ENCODE peak calls at places on chromosomes 3 and 15, in five cellular contexts. Z is colonic mucosa, Y is adrenal gland, M is heart left ventricle, L is cardiac muscle cell. N is an unnamed sample. For H3K4me1 and H3K36me3, the result is how much of the 10 kb centered on the place peaks cover.

GRCh38 chr3:40657623-40658022 is 132.9 kb downstream of the ZNF621 start:
- DNase-seq in Z (no peak), Y (no peak), M (no peak), L (no peak), N (no peak)

GRCh38 chr15:29344474-29344873 is 74.9 kb upstream of the NSMCE3 start:
- DNase-seq in Z (no peak), Y (no peak), M (no peak), L (no peak), N (no peak)

GRCh38 chr15:35130245-35130644 is 45.1 kb upstream of the NANOGP8 start:
- DNase-seq in Z (no peak), Y (no peak), M (no peak), L (no peak), N (no peak)

GRCh38 chr15:45084163-45084562 is 29.8 kb downstream of the DUOX2 start:
- DNase-seq in Z (no peak), Y (no peak), M (no peak), L (no peak), N (no peak)

GRCh38 chr15:63329567-63330350 is 51.9 kb downstream of the CA12 start:
- DNase-seq in Z (no peak), Y (no peak), M (no peak), L (no peak), N (no peak)

GRCh38 chr3:113783463-113783862 is 36.6 kb downstream of the ATP6V1A start:
- DNase-seq in Z (no peak), Y (no peak), M (no peak), L (no peak), N (no peak)

GRCh38 chr3:52225452-52226228 is at the start of gene TLR9:
- DNase-seq in Z (no peak), Y (no peak), M (no peak), L (no peak), N (no peak)

GRCh38 chr15:36407647-36408046 is 171.8 kb upstream of the CDIN1 start:
- DNase-seq in Z (no peak), Y (peak), M (no peak), L (no peak), N (no peak)

GRCh38 chr3:99199021-99199420 is 297.5 kb upstream of the DCBLD2 start:
- DNase-seq in Z (no peak), Y (no peak), M (no peak), L (no peak), N (no peak)

GRCh38 chr3:79236488-79236887 is 531.3 kb downstream of the ROBO1 start:
- DNase-seq in Z (no peak), Y (no peak), M (no peak), L (no peak), N (no peak)

GRCh38 chr15:99014803-99015676 is 7.4 kb upstream of the PGPEP1L start:
- DNase-seq in Z (peak), Y (peak), M (peak), L (peak), N (no peak)

GRCh38 chr3:135860761-135861160 is 104.8 kb upstream of the PPP2R3A start:
- DNase-seq in Z (no peak), Y (no peak), M (no peak), L (no peak), N (no peak)

GRCh38 chr3:9915252-9916141 is 1.4 kb upstream of the IL17RC start:
- DNase-seq in Z (peak), Y (peak), M (peak), L (peak), N (peak)

GRCh38 chr3:118912188-118912587 is 122.5 kb downstream of the IGSF11 start:
- DNase-seq in Z (no peak), Y (no peak), M (no peak), L (no peak), N (no peak)

GRCh38 chr3:126518779-126519177 is 1.2 kb upstream of the UROC1 start:
- DNase-seq in Z (no peak), Y (no peak), M (no peak), L (no peak), N (no peak)

GRCh38 chr15:71823801-71824200 is 13.4 kb downstream of the NR2E3 start:
- DNase-seq in Z (no peak), Y (no peak), M (no peak), L (no peak), N (no peak)

GRCh38 chr3:168088106-168088722 is 7.5 kb downstream of the GOLIM4 start:
- DNase-seq in Z (peak), Y (peak), M (no peak), L (peak), N (no peak)

GRCh38 chr3:8509961-8510360 is 8.3 kb downstream of the LMCD1 start:
- DNase-seq in Z (no peak), Y (peak), M (no peak), L (no peak), N (no peak)

GRCh38 chr3:44476181-44476599 is 1.3 kb downstream of the ZNF445 start:
- DNase-seq in Z (no peak), Y (no peak), M (no peak), L (no peak), N (no peak)

GRCh38 chr3:157918402-157918801 is 187.8 kb downstream of the SHOX2 start:
- DNase-seq in Z (no peak), Y (no peak), M (no peak), L (no peak), N (no peak)

GRCh38 chr3:47261301-47261700 is 21.3 kb downstream of the KIF9 start:
- DNase-seq in Z (no peak), Y (no peak), M (no peak), L (no peak), N (no peak)

GRCh38 chr3:159882784-159883779 is 105.6 kb upstream of the IL12A start:
- DNase-seq in Z (no peak), Y (peak), M (no peak), L (peak), N (no peak)

GRCh38 chr3:118059096-118059495 is 975.5 kb downstream of the IGSF11 start:
- DNase-seq in Z (no peak), Y (no peak), M (no peak), L (no peak), N (no peak)

GRCh38 chr3:100075163-100075562 is 39.1 kb downstream of the FILIP1L start:
- DNase-seq in Z (no peak), Y (no peak), M (no peak), L (no peak), N (no peak)

GRCh38 chr3:131630117-131630516 is 127.3 kb upstream of the MRPL3 start:
- DNase-seq in Z (no peak), Y (no peak), M (no peak), L (no peak), N (no peak)

GRCh38 chr3:52315977-52316764 is at the start of gene DNAH1:
- DNase-seq in Z (no peak), Y (no peak), M (peak), L (no peak), N (no peak)

GRCh38 chr15:78763796-78764241 is 47.4 kb downstream of the ADAMTS7 start:
- DNase-seq in Z (no peak), Y (no peak), M (peak), L (no peak), N (peak)

GRCh38 chr15:76345880-76346665 is 9.5 kb downstream of the ISL2 start:
- DNase-seq in Z (peak), Y (no peak), M (no peak), L (peak), N (no peak)

GRCh38 chr3:105809204-105809893 is 59.5 kb downstream of the CBLB start:
- DNase-seq in Z (no peak), Y (no peak), M (no peak), L (no peak), N (no peak)

GRCh38 chr3:78924711-78925110 is 843.1 kb downstream of the ROBO1 start:
- DNase-seq in Z (no peak), Y (no peak), M (no peak), L (no peak), N (no peak)

GRCh38 chr3:149815318-149815717 is 2.3 kb downstream of the RNF13 start:
- DNase-seq in Z (no peak), Y (no peak), M (no peak), L (no peak), N (no peak)

GRCh38 chr3:147410518-147411234 is 1.5 kb downstream of the ZIC1 start:
- DNase-seq in Z (no peak), Y (no peak), M (no peak), L (no peak), N (no peak)

GRCh38 chr15:76974456-76975083 is 20.4 kb upstream of the PSTPIP1 start:
- DNase-seq in Z (no peak), Y (no peak), M (no peak), L (no peak), N (no peak)

GRCh38 chr3:159627634-159628033 is 361.0 kb upstream of the IL12A start:
- DNase-seq in Z (peak), Y (no peak), M (no peak), L (no peak), N (no peak)

GRCh38 chr3:193573403-193573802 is 18.7 kb upstream of the ATP13A4 start:
- DNase-seq in Z (no peak), Y (no peak), M (no peak), L (no peak), N (no peak)

GRCh38 chr3:69309810-69310209 is 76.1 kb downstream of the FRMD4B start:
- DNase-seq in Z (peak), Y (no peak), M (no peak), L (peak), N (no peak)

GRCh38 chr15:85750319-85750806 is 44.4 kb downstream of the KLHL25 start:
- DNase-seq in Z (peak), Y (no peak), M (peak), L (no peak), N (peak)

GRCh38 chr3:33544126-33544525 is 103.9 kb upstream of the UBP1 start:
- DNase-seq in Z (no peak), Y (no peak), M (no peak), L (no peak), N (no peak)

GRCh38 chr15:69722924-69723323 is 270.3 kb downstream of the RPLP1 start:
- DNase-seq in Z (no peak), Y (no peak), M (no peak), L (no peak), N (no peak)

DNA sequence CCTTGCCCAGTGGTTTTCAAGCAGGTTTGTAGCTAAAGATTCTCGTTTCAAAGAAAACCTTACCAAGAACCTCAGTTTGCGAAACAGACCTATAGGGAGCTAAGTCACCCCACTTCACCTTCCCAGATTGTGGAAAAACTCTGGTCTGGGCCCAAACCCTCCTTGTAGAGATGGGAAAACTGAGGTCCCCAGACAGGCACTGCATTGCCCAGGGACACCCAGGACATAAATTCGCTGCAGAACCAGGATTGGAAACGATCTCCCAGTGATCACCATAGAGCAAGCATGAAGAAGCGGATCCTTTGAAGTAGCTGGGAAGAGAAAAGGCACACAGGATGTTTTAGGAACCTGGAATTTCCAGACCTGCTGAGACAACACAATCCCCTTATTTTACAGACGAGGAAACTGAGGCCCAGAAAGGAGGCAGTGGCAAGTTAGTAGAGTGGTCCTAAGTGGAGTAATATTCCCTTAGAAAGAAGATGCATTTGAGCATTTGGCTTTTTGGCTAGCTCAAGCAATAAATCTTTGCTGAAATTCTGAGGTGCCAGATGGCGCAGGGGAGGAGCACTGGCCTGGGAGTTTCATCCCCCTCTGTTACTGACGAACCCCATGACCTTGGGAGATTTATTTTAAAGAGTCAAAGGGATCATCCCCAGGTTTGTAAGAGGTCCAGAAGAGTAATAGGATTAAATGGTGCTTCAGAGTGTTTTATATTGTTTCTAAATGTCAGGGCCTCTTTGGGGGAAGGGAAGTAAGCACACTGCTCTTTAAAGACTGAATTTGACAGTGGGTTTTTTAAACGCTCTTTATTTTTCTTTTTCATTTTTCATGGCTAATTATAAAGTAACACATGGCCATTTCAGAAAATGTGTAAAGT is 85.3 kb upstream of the PIAS1 start:
- DNase-seq in Z (no peak), Y (no peak), M (no peak), L (no peak), N (no peak)
- H3K27ac ChIP-seq in Z (no peak), Y (no peak), M (peak), L (no peak), N (no peak)

DNA sequence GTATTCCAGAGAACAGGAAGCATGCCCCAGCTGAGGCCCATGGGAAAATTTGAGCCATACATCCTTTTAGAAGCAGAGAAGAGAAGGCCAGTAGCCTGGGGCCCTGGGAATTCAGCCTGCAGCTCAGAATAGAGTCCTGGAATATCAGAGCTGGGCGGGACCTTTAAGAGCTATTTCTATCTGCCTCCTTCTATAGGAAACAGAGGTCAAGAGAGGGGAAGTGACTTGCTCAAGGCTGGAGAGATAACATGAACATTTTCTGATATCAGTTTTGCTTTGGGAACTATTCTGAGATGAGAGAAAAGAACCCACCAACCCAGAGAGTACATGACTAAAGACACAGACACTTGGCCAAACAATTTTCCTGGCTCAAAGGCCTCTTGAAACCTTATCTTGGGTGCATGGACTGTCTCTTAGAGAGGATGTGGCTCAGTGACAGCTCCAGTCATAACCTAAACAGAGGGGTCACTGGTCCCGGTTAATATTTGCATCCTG is 26.0 kb downstream of the MASP1 start:
- DNase-seq in Z (no peak), Y (no peak), M (no peak), L (peak), N (no peak)
- H3K4me1 ChIP-seq in Z (under half), Y (under half), M (under half), L (half or more), N (under half)

DNA sequence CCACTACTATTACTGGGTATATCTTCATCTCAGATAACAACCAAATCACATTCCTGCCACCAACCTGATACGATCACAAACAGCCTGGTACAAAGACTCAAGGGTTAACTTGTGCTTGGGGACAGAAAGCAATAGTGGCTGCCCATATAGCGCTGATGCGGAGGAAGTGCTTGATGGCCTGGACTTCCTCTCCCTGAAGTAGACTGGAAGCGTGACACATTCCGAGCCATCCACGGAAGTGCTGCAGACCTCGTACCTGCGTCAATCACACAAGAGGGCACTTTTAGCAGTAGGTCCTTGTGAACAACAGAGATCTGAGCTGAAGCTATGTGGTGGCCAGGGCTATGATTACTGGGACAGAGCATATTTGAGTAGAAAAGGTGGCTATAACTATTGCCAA is 17.3 kb upstream of the C3orf62 start:
- DNase-seq in Z (no peak), Y (no peak), M (no peak), L (no peak), N (no peak)
- H3K36me3 ChIP-seq in Z (under half), Y (half or more), M (under half), L (half or more), N (half or more)

DNA sequence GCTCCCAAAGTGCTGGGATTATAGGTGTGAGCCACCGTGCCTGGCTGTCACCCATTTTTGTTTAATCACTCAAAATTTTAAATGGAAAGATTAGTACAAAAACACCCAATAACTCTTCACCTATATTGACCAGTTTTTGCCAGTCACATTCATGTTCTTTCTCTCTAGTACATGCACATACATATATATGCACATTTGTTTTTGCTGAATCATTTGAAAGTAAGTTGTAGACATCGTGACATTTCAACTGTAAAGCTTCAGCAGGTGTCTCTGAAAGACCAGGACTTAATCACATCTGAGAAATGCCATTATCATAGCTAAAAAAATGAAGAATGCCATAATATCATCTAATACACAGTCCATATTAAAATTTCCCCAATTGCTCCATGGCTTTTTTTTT is 6.5 kb upstream of the SEMA4B start:
- DNase-seq in Z (no peak), Y (no peak), M (no peak), L (no peak), N (no peak)
- H3K27ac ChIP-seq in Z (no peak), Y (no peak), M (no peak), L (no peak), N (no peak)

GRCh38 chr15:41251411-41251810 is 20.3 kb downstream of the CHP1 start:
- DNase-seq in Z (no peak), Y (no peak), M (no peak), L (no peak), N (no peak)

GRCh38 chr15:41256577-41257038 is 25.5 kb downstream of the CHP1 start:
- DNase-seq in Z (peak), Y (no peak), M (no peak), L (no peak), N (no peak)

GRCh38 chr15:41256103-41256502 is 25.0 kb downstream of the CHP1 start:
- DNase-seq in Z (no peak), Y (no peak), M (no peak), L (no peak), N (no peak)

GRCh38 chr15:41258706-41259471 is 27.8 kb downstream of the CHP1 start:
- DNase-seq in Z (peak), Y (peak), M (no peak), L (peak), N (no peak)

DNA sequence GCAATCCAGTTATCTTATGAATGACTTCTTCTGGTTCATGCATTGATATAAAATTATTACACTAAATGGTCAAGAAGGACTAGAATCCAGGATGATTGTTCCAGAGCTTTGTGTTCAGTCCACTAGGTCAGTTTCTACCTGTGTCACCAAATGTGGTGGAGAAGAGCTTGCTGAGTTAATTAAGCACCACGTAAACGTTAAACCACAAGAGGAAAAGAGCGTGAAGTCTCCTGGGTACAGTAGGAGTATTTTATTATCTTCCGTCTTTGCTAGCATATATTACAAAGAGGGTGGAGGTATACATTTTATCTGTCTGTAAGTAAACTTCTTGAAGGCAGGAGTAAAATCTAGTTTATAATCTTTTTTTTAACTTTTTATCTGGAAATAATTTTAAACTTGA is 23.5 kb downstream of the CHP1 start:
- DNase-seq in Z (no peak), Y (no peak), M (no peak), L (no peak), N (no peak)
- H3K4me1 ChIP-seq in Z (under half), Y (under half), M (under half), L (under half), N (under half)

DNA sequence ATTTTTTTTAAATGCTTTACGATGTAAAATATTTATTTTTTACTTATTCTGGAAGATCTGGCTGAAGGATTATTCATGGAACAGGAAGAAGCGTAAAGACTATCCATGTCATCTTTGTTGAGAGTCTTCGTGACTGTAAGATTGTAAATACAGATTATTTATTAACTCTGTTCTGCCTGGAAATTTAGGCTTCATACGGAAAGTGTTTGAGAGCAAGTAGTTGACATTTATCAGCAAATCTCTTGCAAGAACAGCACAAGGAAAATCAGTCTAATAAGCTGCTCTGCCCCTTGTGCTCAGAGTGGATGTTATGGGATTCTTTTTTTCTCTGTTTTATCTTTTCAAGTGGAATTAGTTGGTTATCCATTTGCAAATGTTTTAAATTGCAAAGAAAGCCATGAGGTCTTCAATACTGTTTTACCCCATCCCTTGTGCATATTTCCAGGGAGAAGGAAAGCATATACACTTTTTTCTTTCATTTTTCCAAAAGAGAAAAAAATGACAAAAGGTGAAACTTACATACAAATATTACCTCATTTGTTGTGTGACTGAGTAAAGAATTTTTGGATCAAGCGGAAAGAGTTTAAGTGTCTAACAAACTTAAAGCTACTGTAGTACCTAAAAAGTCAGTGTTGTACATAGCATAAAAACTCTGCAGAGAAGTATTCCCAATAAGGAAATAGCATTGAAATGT is 15.6 kb downstream of the THBS1 start:
- DNase-seq in Z (no peak), Y (no peak), M (no peak), L (no peak), N (no peak)
- H3K36me3 ChIP-seq in Z (under half), Y (under half), M (under half), L (half or more), N (under half)

GRCh38 chr15:90956551-90957104 is 1.9 kb downstream of the RCCD1 start:
- DNase-seq in Z (peak), Y (peak), M (peak), L (peak), N (no peak)

GRCh38 chr15:90957105-90957790 is 2.6 kb downstream of the RCCD1 start:
- DNase-seq in Z (no peak), Y (peak), M (no peak), L (peak), N (no peak)

GRCh38 chr15:90953947-90954711 is 555 bp upstream of the RCCD1 start:
- DNase-seq in Z (no peak), Y (no peak), M (no peak), L (no peak), N (no peak)

GRCh38 chr15:90954712-90955671 is at the start of gene RCCD1:
- DNase-seq in Z (peak), Y (peak), M (peak), L (peak), N (peak)

GRCh38 chr15:90955911-90956310 is 1.2 kb downstream of the RCCD1 start:
- DNase-seq in Z (peak), Y (no peak), M (no peak), L (no peak), N (no peak)
- H3K27ac ChIP-seq in Z (peak), Y (no peak), M (no peak), L (no peak), N (no peak)